ENCODE peak calls at places on chromosomes 16 and 17, in seven cellular contexts. G, D, F, O, J, Y and T are unnamed samples.

GRCh38 chr16:53822936-53823529 is 119.1 kb downstream of the FTO start:
- DNase-seq in Y (no peak), F (no peak), G (no peak), D (peak), J (no peak), O (no peak), T (peak)

GRCh38 chr17:77786740-77787505 is 171.6 kb upstream of the TNRC6C start:
- DNase-seq in F (no peak), Y (no peak), O (no peak), G (peak), D (peak), J (no peak), T (no peak)

GRCh38 chr16:64094170-64094960 is 1027.5 kb downstream of the CDH11 start:
- DNase-seq in D (peak), F (no peak), G (no peak), Y (no peak), J (no peak), O (peak), T (no peak)

GRCh38 chr16:53664724-53665345 is 38.8 kb downstream of the RPGRIP1L start:
- DNase-seq in F (no peak), J (no peak), O (peak), Y (peak), G (no peak), D (peak), T (no peak)

GRCh38 chr16:85086347-85087291 is 25.7 kb downstream of the CIBAR2 start:
- DNase-seq in J (peak), D (peak), O (peak), F (peak), G (peak), Y (peak), T (peak)

GRCh38 chr17:49635121-49635520 is 42.8 kb downstream of the SPOP start:
- DNase-seq in O (no peak), F (no peak), G (no peak), D (no peak), Y (no peak), J (no peak), T (no peak)

GRCh38 chr16:50300942-50301625 is 34.7 kb downstream of the ADCY7 start:
- DNase-seq in G (no peak), O (peak), J (no peak), F (no peak), Y (no peak), D (no peak), T (no peak)

GRCh38 chr17:47325176-47325575 is 1.4 kb downstream of the EFCAB13 start:
- DNase-seq in F (no peak), D (no peak), Y (no peak), O (no peak), J (no peak), G (no peak), T (no peak)

GRCh38 chr16:75196826-75197225 is 10.1 kb downstream of the CTRB2 start:
- DNase-seq in F (no peak), O (no peak), D (no peak), J (no peak), G (no peak), Y (no peak), T (no peak)

GRCh38 chr17:29615048-29615385 is 7.7 kb downstream of the CORO6 start:
- DNase-seq in O (peak), J (peak), D (peak), G (no peak), F (no peak), Y (no peak), T (peak)